ENCODE peak calls at places on chromosomes 1 and 21, in seven cellular contexts. B, P, J, K, O, A and S are unnamed samples. For H3K4me1 and H3K36me3, the result is how much of the 10 kb centered on the place peaks cover.

GRCh38 chr1:63108226-63108625 is 214.1 kb upstream of the FOXD3 start:
- DNase-seq in B (no peak), P (no peak), J (no peak), K (no peak), O (no peak), A (no peak), S (no peak)

GRCh38 chr1:210049616-210050015 is 111.6 kb downstream of the SYT14 start:
- DNase-seq in B (no peak), P (no peak), J (no peak), K (no peak), O (no peak), A (no peak), S (no peak)

GRCh38 chr1:107394301-107394700 is 253.5 kb downstream of the NTNG1 start:
- DNase-seq in B (no peak), P (no peak), J (no peak), K (no peak), O (no peak), A (no peak), S (no peak)

GRCh38 chr21:35231115-35231514 is 182.0 kb upstream of the RUNX1 start:
- DNase-seq in B (peak), P (no peak), J (no peak), K (no peak), O (no peak), A (no peak), S (no peak)

GRCh38 chr1:193539731-193540459 is 353.5 kb upstream of the B3GALT2 start:
- DNase-seq in B (no peak), P (no peak), J (no peak), K (no peak), O (no peak), A (no peak), S (no peak)

GRCh38 chr1:150551784-150552691 is 2.8 kb downstream of the ADAMTSL4 start:
- DNase-seq in B (peak), P (peak), J (peak), K (peak), O (peak), A (peak), S (peak)

GRCh38 chr1:155261401-155261887 is 716 bp downstream of the SCAMP3 start:
- DNase-seq in B (peak), P (no peak), J (no peak), K (no peak), O (no peak), A (no peak), S (peak)

GRCh38 chr1:181341026-181341632 is 142.2 kb upstream of the CACNA1E start:
- DNase-seq in B (no peak), P (no peak), J (no peak), K (no peak), O (no peak), A (no peak), S (no peak)

GRCh38 chr1:76330993-76331603 is 256.6 kb downstream of the ST6GALNAC3 start:
- DNase-seq in B (peak), P (no peak), J (no peak), K (peak), O (no peak), A (no peak), S (peak)

GRCh38 chr1:49060766-49061165 is 284.1 kb upstream of the BEND5 start:
- DNase-seq in B (no peak), P (no peak), J (no peak), K (no peak), O (no peak), A (no peak), S (no peak)

GRCh38 chr1:109993885-109994284 is 9.3 kb downstream of the AHCYL1 start:
- DNase-seq in B (peak), P (no peak), J (no peak), K (no peak), O (peak), A (no peak), S (peak)

GRCh38 chr1:66334311-66334710 is 199.6 kb upstream of the SGIP1 start:
- DNase-seq in B (no peak), P (no peak), J (no peak), K (no peak), O (no peak), A (no peak), S (no peak)
- H3K4me3 ChIP-seq in B (peak), P (peak), J (no peak), K (no peak), O (peak), A (no peak), S (peak)

GRCh38 chr1:56511323-56511722 is 68.0 kb downstream of the PLPP3 start:
- DNase-seq in B (no peak), P (no peak), J (no peak), K (no peak), O (no peak), A (no peak), S (no peak)

GRCh38 chr1:56513095-56513494 is 66.3 kb downstream of the PLPP3 start:
- DNase-seq in B (no peak), P (no peak), J (peak), K (no peak), O (no peak), A (no peak), S (no peak)

GRCh38 chr1:56508523-56508983 is 70.8 kb downstream of the PLPP3 start:
- DNase-seq in B (peak), P (no peak), J (peak), K (peak), O (peak), A (peak), S (peak)

GRCh38 chr1:56509713-56510641 is 69.4 kb downstream of the PLPP3 start:
- DNase-seq in B (no peak), P (no peak), J (no peak), K (no peak), O (no peak), A (no peak), S (no peak)

DNA sequence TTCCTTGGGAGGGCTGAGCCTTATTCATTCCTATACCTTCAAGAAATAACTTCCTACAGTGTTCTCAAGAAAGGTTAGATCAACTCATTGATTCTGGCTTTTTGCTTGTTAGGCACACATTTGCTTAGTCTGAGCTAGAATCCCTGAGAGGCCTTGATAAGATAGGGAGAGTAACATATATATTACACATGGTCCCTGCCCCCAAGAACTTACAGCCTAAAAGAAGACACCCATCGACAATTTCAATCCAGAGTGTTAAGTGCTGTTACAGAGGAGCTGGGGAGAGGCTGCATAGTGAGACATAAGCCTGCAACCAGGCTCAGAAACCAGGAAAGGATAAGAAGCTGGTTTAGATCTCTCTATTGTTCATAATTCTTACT is 68.7 kb downstream of the PLPP3 start:
- DNase-seq in B (no peak), P (no peak), J (no peak), K (no peak), O (no peak), A (no peak), S (no peak)
- H3K4me1 ChIP-seq in B (under half), P (half or more), J (half or more), K (under half), O (under half), A (under half), S (under half)

DNA sequence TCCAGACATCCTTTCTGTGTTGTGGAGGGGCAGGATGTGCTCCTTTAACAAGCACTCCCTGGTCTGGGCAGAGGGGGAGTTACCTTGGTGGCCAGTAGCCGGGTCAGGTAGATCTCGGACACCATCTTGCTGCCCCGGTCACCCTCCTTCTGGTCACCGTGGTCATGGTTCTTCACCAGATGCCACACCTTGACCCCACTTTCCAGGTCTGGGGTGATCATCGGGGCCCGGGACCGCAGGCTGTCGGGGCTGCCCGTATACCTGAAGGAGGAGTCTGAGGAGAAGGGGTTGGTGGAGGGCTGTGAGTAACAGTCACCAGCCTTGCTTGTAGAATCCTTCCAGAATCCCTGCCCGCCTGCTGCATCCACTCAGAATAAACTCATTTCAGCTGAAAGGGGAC is 122.3 kb upstream of the CD34 start:
- DNase-seq in B (no peak), P (no peak), J (no peak), K (no peak), O (no peak), A (peak), S (no peak)
- H3K36me3 ChIP-seq in B (under half), P (half or more), J (under half), K (half or more), O (half or more), A (under half), S (under half)

GRCh38 chr1:47532831-47533175 is 95.0 kb downstream of the FOXD2 start:
- DNase-seq in B (no peak), P (no peak), J (no peak), K (no peak), O (no peak), A (no peak), S (no peak)
- H3K4me3 ChIP-seq in B (peak), P (peak), J (no peak), K (no peak), O (peak), A (peak), S (peak)

DNA sequence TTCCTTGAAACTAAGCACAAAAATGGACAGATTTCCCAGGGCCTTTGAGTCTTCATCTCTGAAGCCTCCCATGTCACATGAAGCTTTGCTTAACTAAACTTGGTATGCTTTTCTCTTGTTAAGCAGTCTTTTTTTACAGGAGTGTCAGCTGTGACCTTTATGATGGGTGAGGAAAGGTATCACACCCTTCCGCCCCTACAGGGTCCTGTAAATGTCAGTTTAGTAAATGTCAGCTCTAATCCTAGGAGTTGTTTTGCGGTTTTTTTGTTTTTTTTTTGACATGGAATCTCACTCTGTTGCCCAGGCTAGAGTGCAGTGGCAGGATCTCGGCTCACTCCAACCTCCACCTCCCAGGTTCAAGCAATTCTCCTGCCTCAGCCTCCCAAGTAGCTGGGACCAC is 2.6 kb upstream of the AGTRAP start:
- DNase-seq in B (no peak), P (no peak), J (no peak), K (no peak), O (no peak), A (no peak), S (no peak)
- H3K4me1 ChIP-seq in B (under half), P (under half), J (half or more), K (under half), O (half or more), A (under half), S (under half)